ENCODE peak calls at places on chromosomes 11 and 22, in five cellular contexts. A is Caki2; B is AG09319; S is anterior cingulate cortex; J is CD4-positive, CD25-positive, alpha-beta regulatory T cell. D is an unnamed sample.

GRCh38 chr11:839875-840617 is 2.3 kb downstream of the POLR2L start:
- DNase-seq in A (no peak), B (no peak), S (no peak), J (no peak), D (no peak)

GRCh38 chr11:12914401-12914912 is 94.7 kb upstream of the RASSF10 start:
- DNase-seq in A (no peak), B (peak), S (peak), J (no peak), D (no peak)

GRCh38 chr22:31586137-31586920 is 75.7 kb downstream of the PISD start:
- DNase-seq in A (no peak), B (no peak), S (no peak), J (no peak), D (no peak)

GRCh38 chr11:117944554-117944953 is 15.4 kb upstream of the TMPRSS13 start:
- DNase-seq in A (no peak), B (no peak), S (no peak), J (no peak), D (no peak)

GRCh38 chr22:32752868-32753520 is 48.5 kb upstream of the TIMP3 start:
- DNase-seq in A (no peak), B (no peak), S (no peak), J (no peak), D (no peak)

GRCh38 chr11:27926469-27926868 is 181.5 kb downstream of the KIF18A start:
- DNase-seq in A (no peak), B (no peak), S (no peak), J (no peak), D (no peak)

GRCh38 chr11:125170406-125171031 is 6.0 kb downstream of the PKNOX2 start:
- DNase-seq in A (no peak), B (no peak), S (no peak), J (no peak), D (no peak)

GRCh38 chr11:64245401-64245796 is 1.3 kb downstream of the PPP1R14B start:
- DNase-seq in A (no peak), B (no peak), S (peak), J (no peak), D (peak)

GRCh38 chr11:115656684-115657083 is 152.5 kb upstream of the CADM1 start:
- DNase-seq in A (no peak), B (no peak), S (no peak), J (no peak), D (no peak)

GRCh38 chr11:127491589-127491988 is 491.0 kb upstream of the KIRREL3 start:
- DNase-seq in A (no peak), B (no peak), S (no peak), J (no peak), D (no peak)

GRCh38 chr11:45383229-45383628 is 97.1 kb upstream of the SYT13 start:
- DNase-seq in A (no peak), B (no peak), S (peak), J (no peak), D (no peak)

GRCh38 chr11:113906038-113906437 is 1.4 kb downstream of the HTR3B start:
- DNase-seq in A (no peak), B (no peak), S (no peak), J (no peak), D (no peak)

GRCh38 chr22:35154937-35155387 is 89.0 kb downstream of the ISX start:
- DNase-seq in A (peak), B (peak), S (peak), J (no peak), D (no peak)

GRCh38 chr11:125401746-125402145 is 94.3 kb downstream of the FEZ1 start:
- DNase-seq in A (no peak), B (no peak), S (no peak), J (no peak), D (no peak)

D was measured in CD4-positive, alpha-beta memory T cell.